ENCODE peak calls at places on chromosome 15, in nine cellular contexts. X is NT2/D1; W is Karpas-422; J is CD4-positive, CD25-positive, alpha-beta regulatory T cell; O is prostate gland; Y is aorta; M is tibial nerve; L is thoracic aorta; S is HCT116. U is an unnamed sample.

GRCh38 chr15:78364233-78364632 is 24.1 kb downstream of the CRABP1 start:
- DNase-seq in X (no peak), W (peak; percentile 25), J (no peak), O (no peak), Y (no peak), M (no peak), L (no peak), S (no peak), U (peak; percentile 49)

GRCh38 chr15:97563516-97563915 is 397.0 kb upstream of the ARRDC4 start:
- DNase-seq in X (no peak), W (no peak), J (no peak), O (no peak), Y (no peak), M (no peak), L (no peak), S (no peak), U (no peak)

GRCh38 chr15:29695486-29696167 is 126.6 kb downstream of the TJP1 start:
- DNase-seq in X (no peak), W (peak; percentile 43), J (no peak), O (no peak), Y (no peak), M (no peak), L (no peak), S (no peak), U (no peak)

GRCh38 chr15:41894791-41895463 is 1.1 kb upstream of the SPTBN5 start:
- DNase-seq in X (no peak), W (peak; percentile 55), J (peak; percentile 74), O (peak; percentile 36), Y (peak; percentile 92), M (peak; percentile 22), L (peak; percentile 55), S (peak; percentile 44), U (peak; percentile 64)

GRCh38 chr15:52294881-52295420 is 653 bp downstream of the MYO5C start:
- DNase-seq in X (no peak), W (no peak), J (no peak), O (no peak), Y (no peak), M (no peak), L (no peak), S (no peak), U (no peak)

GRCh38 chr15:39188930-39189329 is 391.9 kb upstream of the THBS1 start:
- DNase-seq in X (no peak), W (no peak), J (no peak), O (peak; percentile 48), Y (no peak), M (peak; percentile 51), L (no peak), S (peak; percentile 44), U (peak; percentile 15)

GRCh38 chr15:51314391-51315337 is 23.7 kb downstream of the CYP19A1 start:
- DNase-seq in X (no peak), W (no peak), J (no peak), O (no peak), Y (no peak), M (peak; percentile 30), L (no peak), S (no peak), U (no peak)

GRCh38 chr15:78155355-78155939 is 6.3 kb downstream of the IDH3A start:
- DNase-seq in X (no peak), W (no peak), J (no peak), O (no peak), Y (no peak), M (no peak), L (no peak), S (no peak), U (no peak)

GRCh38 chr15:70199124-70199482 is 101.4 kb upstream of the TLE3 start:
- DNase-seq in X (no peak), W (no peak), J (no peak), O (no peak), Y (no peak), M (no peak), L (no peak), S (no peak), U (no peak)

GRCh38 chr15:36254446-36254845 is 325.0 kb upstream of the CDIN1 start:
- DNase-seq in X (no peak), W (no peak), J (no peak), O (no peak), Y (no peak), M (no peak), L (no peak), S (no peak), U (no peak)

GRCh38 chr15:60326824-60327654 is 70.7 kb downstream of the ANXA2 start:
- DNase-seq in X (peak; percentile 56), W (peak; percentile 82), J (no peak), O (peak; percentile 33), Y (no peak), M (peak; percentile 23), L (no peak), S (peak; percentile 47), U (no peak)

GRCh38 chr15:94206463-94207167 is 24.7 kb upstream of the MCTP2 start:
- DNase-seq in X (no peak), W (no peak), J (no peak), O (peak; percentile 28), Y (no peak), M (no peak), L (no peak), S (no peak), U (peak; percentile 47)

GRCh38 chr15:52040167-52040900 is 21.3 kb downstream of the MAPK6 start:
- DNase-seq in X (no peak), W (no peak), J (no peak), O (no peak), Y (no peak), M (no peak), L (no peak), S (no peak), U (peak; percentile 46)

GRCh38 chr15:65338366-65338765 is 33.9 kb downstream of the RNU5B-1 start:
- DNase-seq in X (no peak), W (no peak), J (no peak), O (no peak), Y (no peak), M (no peak), L (no peak), S (no peak), U (no peak)

GRCh38 chr15:101048191-101049011 is 129.2 kb downstream of the LRRK1 start:
- DNase-seq in X (no peak), W (no peak), J (no peak), O (no peak), Y (peak; percentile 34), M (no peak), L (no peak), S (no peak), U (no peak)

GRCh38 chr15:56208185-56208584 is 35.5 kb downstream of the RFX7 start:
- DNase-seq in X (no peak), W (no peak), J (no peak), O (no peak), Y (no peak), M (no peak), L (no peak), S (no peak), U (no peak)

GRCh38 chr15:85495096-85495495 is 114.7 kb downstream of the AKAP13 start:
- DNase-seq in X (no peak), W (no peak), J (no peak), O (no peak), Y (no peak), M (no peak), L (no peak), S (no peak), U (no peak)

GRCh38 chr15:62649793-62650420 is 392.6 kb upstream of the TPM1 start:
- DNase-seq in X (no peak), W (no peak), J (no peak), O (no peak), Y (peak; percentile 76), M (peak; percentile 32), L (no peak), S (no peak), U (no peak)

GRCh38 chr15:31265871-31266711 is 60.5 kb upstream of the KLF13 start:
- DNase-seq in X (no peak), W (peak; percentile 76), J (peak; percentile 44), O (peak; percentile 7), Y (peak; percentile 66), M (peak; percentile 45), L (no peak), S (no peak), U (no peak)
- H3K4me3 ChIP-seq in X (no peak overlapping the region), W (no peak overlapping the region), J (peak overlapping the region; percentile 39), O (no peak overlapping the region), Y (no peak overlapping the region), M (no peak overlapping the region), L (no peak overlapping the region), S (no peak overlapping the region), U (no peak overlapping the region)

GRCh38 chr15:27514526-27514925 is 543.5 kb downstream of the GABRG3 start:
- DNase-seq in X (no peak), W (no peak), J (no peak), O (no peak), Y (no peak), M (no peak), L (no peak), S (no peak), U (no peak)
- H3K9me3 ChIP-seq in X (peaks cover 26% of the 10 kb centered on the region), W (peaks cover 44% of the 10 kb centered on the region), J (peaks cover 15% of the 10 kb centered on the region), O (no peaks in the 10 kb centered on the region), Y (peaks cover 6% of the 10 kb centered on the region), M (no peaks in the 10 kb centered on the region), L (peaks cover 2% of the 10 kb centered on the region), S (peaks cover 40% of the 10 kb centered on the region), U (no peaks in the 10 kb centered on the region)

GRCh38 chr15:48103647-48104046 is 17.1 kb upstream of the SLC24A5 start:
- DNase-seq in X (no peak), W (no peak), J (no peak), O (no peak), Y (no peak), M (no peak), L (no peak), S (no peak), U (no peak)
- H3K27me3 ChIP-seq in X (no peaks in the 10 kb centered on the region), W (no peaks in the 10 kb centered on the region), J (peaks cover 5% of the 10 kb centered on the region), O (no peaks in the 10 kb centered on the region), Y (no peaks in the 10 kb centered on the region), M (no peaks in the 10 kb centered on the region), L (no peaks in the 10 kb centered on the region), S (no peaks in the 10 kb centered on the region), U (no peaks in the 10 kb centered on the region)

GRCh38 chr15:66389859-66390382 is 3.2 kb downstream of the MAP2K1 start:
- DNase-seq in X (no peak), W (no peak), J (no peak), O (no peak), Y (no peak), M (no peak), L (no peak), S (no peak), U (no peak)

GRCh38 chr15:66389098-66389858 is 2.6 kb downstream of the MAP2K1 start:
- DNase-seq in X (no peak), W (peak; percentile 72), J (no peak), O (peak; percentile 13), Y (no peak), M (no peak), L (no peak), S (no peak), U (no peak)

GRCh38 chr15:66388057-66388363 is 1.3 kb downstream of the MAP2K1 start:
- DNase-seq in X (no peak), W (peak; percentile 56), J (no peak), O (no peak), Y (no peak), M (no peak), L (no peak), S (no peak), U (no peak)

GRCh38 chr15:66387176-66388056 is 704 bp downstream of the MAP2K1 start:
- DNase-seq in X (peak; percentile 38), W (peak; percentile 80), J (peak; percentile 45), O (peak; percentile 37), Y (peak; percentile 81), M (peak; percentile 37), L (peak; percentile 46), S (no peak), U (peak; percentile 85)

DNA sequence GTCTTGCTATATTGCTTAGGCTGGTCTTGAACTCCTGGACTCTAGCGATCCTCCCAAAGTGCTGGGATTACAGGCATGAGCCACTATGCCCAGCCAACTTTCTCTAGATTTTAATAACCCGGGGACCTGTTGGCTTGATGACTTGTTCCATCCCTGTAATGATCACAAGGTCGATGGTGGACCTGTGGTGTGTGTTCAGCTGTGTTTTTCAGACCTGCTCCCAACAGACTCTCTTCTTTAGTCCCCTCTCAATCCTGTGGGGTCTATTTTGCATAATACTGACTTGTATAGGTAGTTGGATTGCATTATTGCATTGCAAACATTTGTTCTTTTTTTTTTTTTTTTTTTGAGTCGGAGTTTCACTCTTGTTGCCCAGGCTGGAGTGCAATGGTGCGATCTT is 1.9 kb downstream of the MAP2K1 start:
- DNase-seq in X (no peak), W (peak; percentile 71), J (no peak), O (no peak), Y (no peak), M (no peak), L (no peak), S (no peak), U (no peak)
- H3K4me3 ChIP-seq in X (no peak overlapping the region), W (peak overlapping the region; percentile 94), J (peak overlapping the region; percentile 95), O (no peak overlapping the region), Y (no peak overlapping the region), M (no peak overlapping the region), L (peak overlapping the region; percentile 90), S (peak overlapping the region; percentile 64), U (peak overlapping the region; percentile 67)